ENCODE peak calls at places on chromosome 21, in seven cellular contexts. T is tibial artery, P is HepG2, E is cardiac fibroblast, G is fibroblast of lung, F is left lung, B is upper lobe of right lung. S is an unnamed sample.

GRCh38 chr21:35281946-35282345 is 232.8 kb upstream of the RUNX1 start:
- DNase-seq in P (no peak), F (no peak), B (no peak), T (no peak), G (no peak), E (no peak), S (no peak)

GRCh38 chr21:34074283-34075098 is 1.1 kb downstream of the MRPS6 start:
- DNase-seq in T (no peak), E (no peak), F (no peak), B (no peak), G (no peak), P (no peak), S (peak)

GRCh38 chr21:18499761-18500376 is 96.3 kb upstream of the TMPRSS15 start:
- DNase-seq in F (no peak), P (peak), E (peak), B (no peak), T (peak), G (peak), S (no peak)

GRCh38 chr21:34204481-34205439 is 131.4 kb downstream of the MRPS6 start:
- DNase-seq in B (no peak), E (no peak), G (no peak), T (no peak), P (no peak), F (no peak), S (no peak)

GRCh38 chr21:34276711-34277425 is 86.9 kb upstream of the KCNE2 start:
- DNase-seq in E (no peak), B (no peak), P (no peak), F (no peak), G (peak), T (no peak), S (no peak)

GRCh38 chr21:17671733-17672132 is 59.0 kb upstream of the BTG3 start:
- DNase-seq in T (no peak), E (no peak), B (no peak), P (no peak), G (no peak), F (no peak), S (no peak)

GRCh38 chr21:38277501-38278111 is 20.8 kb downstream of the KCNJ15 start:
- DNase-seq in E (peak), G (peak), P (no peak), B (no peak), T (peak), F (peak), S (no peak)

GRCh38 chr21:25518491-25518911 is 88.8 kb downstream of the MRPL39 start:
- DNase-seq in F (no peak), T (no peak), B (no peak), G (peak), P (no peak), E (no peak), S (no peak)

GRCh38 chr21:35520302-35520701 is 471.2 kb upstream of the RUNX1 start:
- DNase-seq in B (no peak), P (no peak), T (no peak), G (no peak), F (no peak), E (no peak), S (no peak)

GRCh38 chr21:35093514-35093913 is 44.4 kb upstream of the RUNX1 start:
- DNase-seq in P (no peak), T (no peak), B (no peak), F (no peak), G (no peak), E (no peak), S (no peak)

GRCh38 chr21:33685613-33686197 is 43.4 kb downstream of the ITSN1 start:
- DNase-seq in P (peak), T (no peak), F (no peak), B (no peak), G (peak), E (peak), S (no peak)

GRCh38 chr21:43884861-43885370 is 19.9 kb downstream of the AGPAT3 start:
- DNase-seq in G (no peak), B (peak), P (peak), F (peak), T (no peak), E (no peak), S (peak)
- TF ChIP-seq CTCF in G (no peak), B (no peak), P (peak), F (no peak), T (no peak), E (no peak), S (no peak)

GRCh38 chr21:32653326-32653901 is 41.2 kb upstream of the CFAP298 start:
- DNase-seq in F (no peak), E (peak), B (no peak), T (no peak), G (no peak), P (peak), S (no peak)
- TF ChIP-seq CTCF in F (peak), E (peak), B (peak), T (no peak), G (peak), P (peak), S (peak)

GRCh38 chr21:36630485-36631206 is 68.3 kb upstream of the SIM2 start:
- DNase-seq in E (peak), F (peak), B (peak), T (peak), P (peak), G (peak), S (peak)
- TF ChIP-seq CTCF in E (peak), F (peak), B (peak), T (peak), P (peak), G (peak), S (peak)

GRCh38 chr21:44874497-44875331 is 1.2 kb upstream of the PTTG1IP start:
- DNase-seq in E (peak), T (peak), G (no peak), F (peak), B (peak), P (no peak), S (peak)

GRCh38 chr21:44876849-44877575 is 3.5 kb upstream of the PTTG1IP start:
- DNase-seq in P (no peak), B (peak), G (no peak), F (no peak), E (no peak), T (no peak), S (no peak)

GRCh38 chr21:44873356-44874239 is at the start of gene PTTG1IP:
- DNase-seq in G (peak), T (peak), P (peak), E (peak), F (peak), B (peak), S (peak)

GRCh38 chr21:44874240-44874496 is 678 bp upstream of the PTTG1IP start:
- DNase-seq in B (no peak), G (no peak), F (no peak), T (no peak), E (no peak), P (no peak), S (no peak)

GRCh38 chr21:44875341-44875740 is 1.9 kb upstream of the PTTG1IP start:
- DNase-seq in T (no peak), B (no peak), E (peak), P (no peak), F (no peak), G (peak), S (no peak)
- TF ChIP-seq CTCF in T (no peak), B (no peak), E (no peak), P (no peak), F (no peak), G (no peak), S (no peak)

GRCh38 chr21:41112740-41113692 is 54.9 kb upstream of the BACE2 start:
- DNase-seq in F (peak), E (peak), P (no peak), B (no peak), G (peak), T (peak), S (no peak)
- TF ChIP-seq CTCF in F (no peak), E (no peak), P (no peak), B (no peak), G (no peak), T (no peak), S (no peak)

DNA sequence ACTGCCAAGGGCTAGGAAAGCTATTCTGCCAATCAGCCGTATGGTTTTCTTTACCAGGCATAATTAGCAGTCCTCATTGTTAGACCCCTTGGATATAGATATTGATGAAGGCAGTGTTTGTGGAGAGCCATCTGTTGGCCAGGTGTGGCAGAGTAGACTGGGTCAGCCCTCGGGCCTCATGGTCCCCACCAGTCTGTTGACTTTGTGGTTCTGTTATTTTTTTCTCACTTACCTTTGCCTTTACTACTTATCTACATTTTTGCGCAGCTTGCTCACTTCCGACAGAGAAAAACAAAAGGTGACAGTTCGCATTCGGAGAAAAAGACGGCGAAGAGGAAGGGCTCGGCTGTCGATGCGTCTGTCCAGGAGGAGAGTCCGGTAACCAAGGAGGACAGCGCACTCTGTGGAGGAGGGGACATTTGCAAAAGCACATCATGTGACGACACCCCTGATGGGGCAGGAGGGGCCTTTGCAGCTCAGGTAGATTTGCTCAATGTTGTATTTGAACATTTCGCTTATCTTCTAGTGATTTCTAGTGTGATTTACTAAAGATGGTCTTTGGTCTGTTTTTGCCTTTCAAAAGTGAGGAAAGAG is 2.3 kb downstream of the PCNT start:
- DNase-seq in P (peak), F (no peak), E (no peak), T (no peak), G (no peak), B (no peak), S (no peak)
- TF ChIP-seq CTCF in P (peak), F (no peak), E (no peak), T (no peak), G (no peak), B (no peak), S (no peak)

DNA sequence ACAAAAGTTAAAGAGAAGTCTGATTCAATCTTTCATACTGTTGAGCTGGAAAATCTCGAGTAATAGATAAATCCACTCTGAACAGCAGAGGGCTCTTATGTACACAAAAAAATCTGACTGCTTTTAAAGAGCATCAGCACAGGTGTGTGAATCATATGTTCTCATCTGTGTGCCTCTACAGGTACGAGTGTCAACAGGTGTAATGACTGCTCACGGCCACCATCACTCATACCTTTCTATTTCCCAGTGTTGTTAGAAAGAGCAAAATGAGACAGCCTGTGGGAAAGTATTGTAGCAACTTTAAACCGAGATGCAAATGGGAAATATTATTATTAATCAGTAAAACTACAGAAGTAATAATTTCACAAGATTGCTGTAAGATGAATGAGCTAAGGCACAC is 49.0 kb upstream of the SCAF4 start:
- DNase-seq in G (no peak), E (no peak), B (no peak), P (peak), T (no peak), F (no peak), S (no peak)
- TF ChIP-seq CTCF in G (no peak), E (no peak), B (no peak), P (peak), T (no peak), F (no peak), S (no peak)

DNA sequence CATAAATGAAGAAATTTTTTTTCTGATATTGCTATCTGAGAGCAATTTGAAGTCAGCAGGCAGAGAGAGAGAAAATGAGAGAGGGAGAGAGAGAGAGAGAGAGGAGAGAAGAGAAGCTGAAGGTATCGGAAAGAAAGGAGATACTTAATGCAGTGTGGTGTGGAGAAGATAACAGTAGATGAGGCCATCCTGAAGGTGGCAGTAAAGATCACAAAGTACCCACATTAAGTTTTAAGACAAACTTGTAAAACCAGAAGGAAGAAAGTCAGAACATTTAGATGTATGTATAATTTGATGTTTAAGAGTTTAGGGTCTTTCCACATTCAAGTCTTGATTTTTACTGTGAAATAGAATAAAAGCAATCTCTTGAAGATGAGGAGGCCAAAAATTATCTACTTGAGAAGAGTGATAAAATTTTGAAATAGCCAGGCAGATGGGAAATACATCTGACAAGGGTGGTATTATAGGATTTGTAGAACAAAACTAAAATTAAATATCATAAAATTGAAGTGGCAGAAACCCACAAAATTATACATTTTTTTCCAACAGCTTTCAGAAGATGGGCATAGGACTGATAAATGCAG is 1753.4 kb downstream of the MRPL39 start:
- DNase-seq in F (no peak), P (no peak), E (peak), T (no peak), B (no peak), G (peak), S (no peak)
- TF ChIP-seq CTCF in F (peak), P (peak), E (peak), T (peak), B (peak), G (no peak), S (no peak)

GRCh38 chr21:43900078-43900385 is 35.0 kb downstream of the AGPAT3 start:
- DNase-seq in B (no peak), P (no peak), F (no peak), G (no peak), E (no peak), T (no peak), S (no peak)
- TF ChIP-seq CTCF in B (no peak), P (no peak), F (no peak), G (no peak), E (no peak), T (no peak), S (no peak)

DNA sequence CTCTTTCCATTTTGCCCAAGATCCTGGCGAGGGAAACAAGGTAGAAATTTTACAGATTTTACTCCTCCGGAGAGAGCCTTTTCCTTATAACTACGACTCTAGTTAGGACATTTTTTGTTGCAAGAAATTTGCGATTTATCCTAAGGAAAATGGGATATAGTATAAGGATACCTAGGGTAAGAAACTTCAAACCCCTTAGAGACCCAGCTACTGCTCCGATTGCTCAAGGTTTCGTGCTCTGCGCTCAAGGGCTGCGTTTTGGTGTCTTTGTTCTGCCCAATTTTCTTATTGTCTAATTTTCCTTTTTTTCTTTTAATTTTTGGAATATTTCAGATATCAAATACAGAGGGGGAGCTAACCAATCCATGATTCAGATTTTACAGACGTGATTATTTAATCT is 1.5 kb downstream of the TTC3 start:
- DNase-seq in B (no peak), F (no peak), E (no peak), G (no peak), T (no peak), P (no peak), S (no peak)
- TF ChIP-seq CTCF in B (no peak), F (no peak), E (no peak), G (no peak), T (no peak), P (no peak), S (no peak)

S was measured in pancreas.